ENCODE peak calls at places on chromosomes 5 and 9, in nine cellular contexts. T is cardiac muscle cell, A is GM12865, O is upper lobe of left lung, Q is PC-3, P is progenitor cell of endocrine pancreas, K is breast epithelium, Z is GM23338, C is omental fat pad. V is an unnamed sample.

GRCh38 chr5:124111886-124112285 is 599.9 kb downstream of the CSNK1G3 start:
- DNase-seq in T (peak), A (no peak), O (no peak), Q (peak), P (no peak), K (no peak), Z (no peak), C (no peak), V (no peak)

GRCh38 chr9:14573319-14573718 is 119.9 kb downstream of the ZDHHC21 start:
- DNase-seq in T (no peak), A (no peak), O (no peak), Q (peak), P (no peak), K (no peak), Z (no peak), C (no peak), V (no peak)

GRCh38 chr5:64298586-64298985 is 132.9 kb downstream of the RNF180 start:
- DNase-seq in T (no peak), A (no peak), O (no peak), Q (no peak), P (no peak), K (no peak), Z (no peak), C (no peak), V (no peak)

GRCh38 chr5:10411336-10411735 is 30.3 kb upstream of the ROPN1L start:
- DNase-seq in T (no peak), A (no peak), O (no peak), Q (no peak), P (no peak), K (no peak), Z (no peak), C (no peak), V (no peak)

GRCh38 chr9:98702835-98703385 is 5.8 kb downstream of the GABBR2 start:
- DNase-seq in T (no peak), A (no peak), O (no peak), Q (no peak), P (no peak), K (no peak), Z (no peak), C (no peak), V (no peak)

GRCh38 chr5:109713453-109713852 is 23.7 kb downstream of the MAN2A1 start:
- DNase-seq in T (no peak), A (no peak), O (no peak), Q (no peak), P (no peak), K (no peak), Z (no peak), C (no peak), V (no peak)

GRCh38 chr9:107131108-107131799 is 151.8 kb upstream of the RAD23B start:
- DNase-seq in T (no peak), A (no peak), O (no peak), Q (peak), P (no peak), K (no peak), Z (no peak), C (no peak), V (no peak)

GRCh38 chr9:69122086-69122390 is 52.0 kb upstream of the TJP2 start:
- DNase-seq in T (peak), A (peak), O (peak), Q (peak), P (peak), K (peak), Z (peak), C (peak), V (peak)

GRCh38 chr5:174159327-174160247 is 114.1 kb downstream of the NSG2 start:
- DNase-seq in T (peak), A (no peak), O (no peak), Q (peak), P (no peak), K (no peak), Z (no peak), C (no peak), V (no peak)

GRCh38 chr5:146906803-146907202 is 28.2 kb upstream of the PPP2R2B start:
- DNase-seq in T (peak), A (no peak), O (no peak), Q (no peak), P (no peak), K (no peak), Z (peak), C (no peak), V (no peak)

GRCh38 chr5:55480781-55481180 is 54.0 kb downstream of the PLPP1 start:
- DNase-seq in T (no peak), A (no peak), O (no peak), Q (peak), P (no peak), K (no peak), Z (no peak), C (no peak), V (no peak)

GRCh38 chr5:169745441-169746146 is 108.5 kb downstream of the DOCK2 start:
- DNase-seq in T (peak), A (no peak), O (no peak), Q (peak), P (no peak), K (no peak), Z (no peak), C (no peak), V (no peak)

GRCh38 chr9:73720601-73721000 is 568.9 kb downstream of the ANXA1 start:
- DNase-seq in T (no peak), A (no peak), O (no peak), Q (no peak), P (no peak), K (no peak), Z (no peak), C (no peak), V (no peak)

GRCh38 chr5:68884893-68885292 is 208.9 kb upstream of the SLC30A5 start:
- DNase-seq in T (peak), A (peak), O (no peak), Q (peak), P (no peak), K (no peak), Z (peak), C (no peak), V (no peak)

GRCh38 chr5:125129151-125129806 is 382.8 kb upstream of the ZNF608 start:
- DNase-seq in T (no peak), A (no peak), O (no peak), Q (peak), P (no peak), K (no peak), Z (no peak), C (no peak), V (no peak)

GRCh38 chr9:76415154-76415553 is 20.9 kb upstream of the RFK start:
- DNase-seq in T (no peak), A (no peak), O (no peak), Q (no peak), P (no peak), K (no peak), Z (no peak), C (no peak), V (no peak)

GRCh38 chr9:136311433-136312375 is 7.8 kb upstream of the CCDC187 start:
- DNase-seq in T (no peak), A (peak), O (no peak), Q (peak), P (no peak), K (no peak), Z (no peak), C (no peak), V (no peak)

GRCh38 chr5:98104454-98105188 is 668.8 kb upstream of the RGMB start:
- DNase-seq in T (no peak), A (no peak), O (no peak), Q (no peak), P (no peak), K (no peak), Z (no peak), C (no peak), V (no peak)

GRCh38 chr9:127707766-127708165 is 978 bp downstream of the CFAP157 start:
- DNase-seq in T (no peak), A (peak), O (no peak), Q (peak), P (no peak), K (no peak), Z (peak), C (no peak), V (no peak)

GRCh38 chr9:73093016-73093739 is 58.5 kb upstream of the ANXA1 start:
- DNase-seq in T (no peak), A (no peak), O (no peak), Q (no peak), P (no peak), K (no peak), Z (no peak), C (no peak), V (no peak)

GRCh38 chr5:9196403-9197224 is 349.3 kb downstream of the SEMA5A start:
- DNase-seq in T (peak), A (no peak), O (no peak), Q (peak), P (no peak), K (no peak), Z (no peak), C (no peak), V (no peak)

GRCh38 chr5:10702911-10703491 is 58.0 kb downstream of the DAP start:
- DNase-seq in T (peak), A (no peak), O (no peak), Q (peak), P (no peak), K (no peak), Z (no peak), C (no peak), V (no peak)

GRCh38 chr5:150809363-150809762 is 30.8 kb downstream of the SMIM3 start:
- DNase-seq in T (no peak), A (no peak), O (no peak), Q (no peak), P (no peak), K (no peak), Z (no peak), C (no peak), V (no peak)

GRCh38 chr9:78575791-78576190 is 278.9 kb downstream of the PSAT1 start:
- DNase-seq in T (no peak), A (no peak), O (no peak), Q (no peak), P (no peak), K (no peak), Z (no peak), C (no peak), V (no peak)

GRCh38 chr9:130765135-130766030 is 69.7 kb upstream of the ABL1 start:
- DNase-seq in T (peak), A (peak), O (no peak), Q (no peak), P (no peak), K (no peak), Z (no peak), C (no peak), V (no peak)

GRCh38 chr5:69276422-69277174 is 41.9 kb downstream of the CDK7 start:
- DNase-seq in T (peak), A (no peak), O (no peak), Q (peak), P (no peak), K (no peak), Z (no peak), C (no peak), V (no peak)

GRCh38 chr9:124122813-124123462 is 111.4 kb downstream of the LHX2 start:
- DNase-seq in T (peak), A (peak), O (no peak), Q (peak), P (no peak), K (no peak), Z (no peak), C (no peak), V (no peak)
- TF ChIP-seq CTCF in T (peak), A (peak), O (no peak), Q (peak), P (peak), K (no peak), Z (peak), C (no peak), V (peak)

GRCh38 chr5:131641494-131641893 is 6.5 kb upstream of the RAPGEF6 start:
- DNase-seq in T (no peak), A (no peak), O (no peak), Q (no peak), P (no peak), K (no peak), Z (no peak), C (no peak), V (no peak)

GRCh38 chr5:131644822-131645221 is 9.8 kb upstream of the RAPGEF6 start:
- DNase-seq in T (no peak), A (no peak), O (no peak), Q (peak), P (no peak), K (no peak), Z (no peak), C (no peak), V (no peak)

GRCh38 chr5:131649160-131649559 is 14.1 kb upstream of the RAPGEF6 start:
- DNase-seq in T (no peak), A (no peak), O (no peak), Q (peak), P (no peak), K (no peak), Z (no peak), C (no peak), V (no peak)

GRCh38 chr5:131647078-131647769 is 12.2 kb upstream of the RAPGEF6 start:
- DNase-seq in T (no peak), A (peak), O (no peak), Q (no peak), P (no peak), K (no peak), Z (no peak), C (no peak), V (no peak)
- TF ChIP-seq CTCF in T (no peak), A (no peak), O (no peak), Q (no peak), P (no peak), K (no peak), Z (no peak), C (no peak), V (no peak)

DNA sequence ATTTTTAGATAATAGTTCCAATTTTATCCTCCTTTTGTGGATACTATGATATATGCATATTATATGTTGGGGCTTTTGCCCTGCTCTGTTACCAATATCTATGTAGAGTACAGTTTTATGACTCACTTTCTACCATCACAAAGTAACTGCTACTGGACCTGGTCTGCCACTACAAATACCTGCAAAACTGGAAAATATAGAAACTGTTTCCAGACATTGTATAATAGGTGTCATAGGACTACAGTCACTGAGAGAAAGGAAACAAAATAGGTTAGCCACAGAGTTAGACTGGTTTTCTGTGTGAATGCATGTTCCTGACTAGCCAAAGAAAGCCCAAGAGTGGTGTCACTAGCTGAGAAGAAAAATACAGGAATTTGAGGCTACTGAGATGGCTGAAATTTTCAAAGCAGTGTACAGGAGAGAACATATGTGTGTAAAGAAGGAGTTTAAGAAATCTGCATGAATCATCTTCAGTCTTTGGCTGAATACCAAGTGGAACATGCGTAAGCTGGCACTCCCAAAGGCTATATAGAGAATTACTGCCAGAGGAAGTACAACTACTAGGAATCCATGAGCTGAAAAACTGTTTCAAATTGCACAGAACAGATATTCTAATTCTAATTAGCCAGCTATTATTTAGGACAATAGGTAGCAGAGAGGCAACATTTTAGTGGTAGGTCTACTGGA is 29.0 kb upstream of the FAM174A start:
- DNase-seq in T (peak), A (no peak), O (no peak), Q (peak), P (no peak), K (no peak), Z (no peak), C (no peak), V (no peak)
- TF ChIP-seq CTCF in T (peak), A (no peak), O (no peak), Q (no peak), P (no peak), K (no peak), Z (no peak), C (no peak), V (no peak)

DNA sequence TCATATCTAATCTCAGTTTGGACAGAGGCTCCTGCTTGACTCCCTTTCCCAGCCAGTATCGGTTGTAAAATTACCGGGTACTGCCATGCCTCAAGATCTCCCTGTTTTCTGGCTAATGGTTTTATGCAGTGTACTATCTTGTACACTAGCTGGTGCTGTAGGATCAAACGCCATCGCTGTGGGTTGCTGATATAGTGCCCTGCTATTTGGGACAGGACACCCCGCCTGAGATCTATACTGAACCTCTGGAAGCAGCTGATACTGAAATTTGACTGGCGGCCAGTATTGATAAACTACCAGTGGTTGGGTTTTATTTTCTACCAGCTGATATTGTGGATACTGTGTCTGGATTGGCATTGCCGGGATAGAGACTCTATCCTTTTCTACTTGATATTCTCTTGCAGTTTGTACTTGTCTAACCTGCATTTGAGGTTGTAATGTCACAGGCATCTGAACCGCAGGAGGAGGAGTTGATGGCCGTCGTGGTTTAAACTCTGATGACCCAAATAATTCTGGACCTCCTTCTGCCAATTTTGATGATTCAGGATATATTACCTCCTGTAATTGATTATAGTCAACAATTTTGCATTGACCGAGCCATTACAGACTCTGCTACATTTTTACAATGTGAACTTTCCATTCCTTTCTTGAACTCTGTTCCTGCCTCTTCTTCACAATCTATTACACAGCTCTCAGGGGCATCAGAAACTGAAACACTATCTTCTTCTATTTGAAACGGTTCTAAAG is 112.5 kb upstream of the LARP1 start:
- DNase-seq in T (peak), A (no peak), O (no peak), Q (peak), P (no peak), K (no peak), Z (peak), C (no peak), V (no peak)
- TF ChIP-seq CTCF in T (peak), A (peak), O (no peak), Q (peak), P (no peak), K (no peak), Z (peak), C (no peak), V (peak)

GRCh38 chr5:137923856-137924255 is 34.6 kb downstream of the PKD2L2 start:
- DNase-seq in T (peak), A (no peak), O (no peak), Q (no peak), P (no peak), K (no peak), Z (peak), C (no peak), V (no peak)
- TF ChIP-seq CTCF in T (peak), A (no peak), O (no peak), Q (no peak), P (no peak), K (no peak), Z (peak), C (no peak), V (no peak)

GRCh38 chr5:141100243-141100805 is at the start of gene PCDHB3:
- DNase-seq in T (peak), A (peak), O (peak), Q (no peak), P (no peak), K (no peak), Z (peak), C (peak), V (no peak)
- TF ChIP-seq CTCF in T (no peak), A (no peak), O (peak), Q (no peak), P (no peak), K (no peak), Z (peak), C (no peak), V (no peak)

GRCh38 chr5:93590511-93590910 is 7.5 kb downstream of the NR2F1 start:
- DNase-seq in T (peak), A (no peak), O (no peak), Q (no peak), P (no peak), K (no peak), Z (no peak), C (no peak), V (no peak)

GRCh38 chr5:93591323-93591945 is 8.4 kb downstream of the NR2F1 start:
- DNase-seq in T (no peak), A (no peak), O (no peak), Q (no peak), P (no peak), K (no peak), Z (no peak), C (no peak), V (no peak)

GRCh38 chr5:93588586-93589347 is 5.7 kb downstream of the NR2F1 start:
- DNase-seq in T (peak), A (no peak), O (no peak), Q (no peak), P (no peak), K (no peak), Z (no peak), C (no peak), V (no peak)

GRCh38 chr5:93589348-93589662 is 6.3 kb downstream of the NR2F1 start:
- DNase-seq in T (no peak), A (no peak), O (no peak), Q (no peak), P (no peak), K (no peak), Z (no peak), C (no peak), V (no peak)

DNA sequence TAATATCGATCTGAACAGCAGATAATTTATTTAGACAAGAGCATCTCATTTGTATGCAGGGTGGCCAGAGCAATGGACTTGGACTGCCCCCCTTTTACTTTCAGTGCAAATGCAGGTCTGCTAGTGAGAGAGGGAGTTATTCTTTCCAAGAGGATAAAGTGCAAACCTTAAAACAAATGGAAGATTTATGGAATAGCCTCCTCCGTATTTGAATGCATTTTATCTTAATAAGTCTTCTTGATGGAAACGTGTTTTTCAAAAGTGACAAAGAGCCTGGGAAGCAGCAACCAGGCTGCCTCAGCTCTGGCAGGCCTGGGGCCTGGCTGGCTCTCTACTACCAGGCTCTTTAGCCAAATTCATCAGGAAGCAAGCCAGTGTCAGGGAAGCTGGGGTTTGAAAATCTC is 6.8 kb downstream of the NR2F1 start:
- DNase-seq in T (no peak), A (no peak), O (no peak), Q (no peak), P (no peak), K (no peak), Z (no peak), C (no peak), V (no peak)
- TF ChIP-seq CTCF in T (no peak), A (no peak), O (no peak), Q (no peak), P (no peak), K (no peak), Z (no peak), C (no peak), V (no peak)

GRCh38 chr5:7881091-7881490 is 12.1 kb downstream of the MTRR start:
- DNase-seq in T (no peak), A (no peak), O (no peak), Q (no peak), P (no peak), K (no peak), Z (no peak), C (no peak), V (no peak)
- TF ChIP-seq CTCF in T (no peak), A (no peak), O (no peak), Q (peak), P (no peak), K (no peak), Z (no peak), C (no peak), V (no peak)